ENCODE peak calls at places on chromosomes 5 and 9, in five cellular contexts. One of them, this sample, is unnamed.

GRCh38 chr9:87657190-87657589 is 68.7 kb upstream of the CTSL start:
- DNase-seq in heart left ventricle: no peak
- DNase-seq in GM12878: no peak
- DNase-seq in breast epithelium: no peak
- DNase-seq in endothelial cell of umbilical vein: peak
- DNase-seq in this sample: no peak

GRCh38 chr5:27437594-27438200 is 399.3 kb upstream of the CDH9 start:
- DNase-seq in heart left ventricle: no peak
- DNase-seq in GM12878: no peak
- DNase-seq in breast epithelium: no peak
- DNase-seq in endothelial cell of umbilical vein: no peak
- DNase-seq in this sample: no peak

GRCh38 chr5:68460147-68460760 is 244.7 kb downstream of the PIK3R1 start:
- DNase-seq in heart left ventricle: no peak
- DNase-seq in GM12878: no peak
- DNase-seq in breast epithelium: no peak
- DNase-seq in endothelial cell of umbilical vein: peak
- DNase-seq in this sample: peak

GRCh38 chr9:3215658-3216057 is 310.1 kb downstream of the RFX3 start:
- DNase-seq in heart left ventricle: no peak
- DNase-seq in GM12878: no peak
- DNase-seq in breast epithelium: no peak
- DNase-seq in endothelial cell of umbilical vein: no peak
- DNase-seq in this sample: no peak

GRCh38 chr9:128007566-128008138 is 26.9 kb upstream of the EEIG1 start:
- DNase-seq in heart left ventricle: peak
- DNase-seq in GM12878: peak
- DNase-seq in breast epithelium: no peak
- DNase-seq in endothelial cell of umbilical vein: peak
- DNase-seq in this sample: peak

GRCh38 chr9:76716270-76716669 is 48.0 kb upstream of the PCA3 start:
- DNase-seq in heart left ventricle: no peak
- DNase-seq in GM12878: no peak
- DNase-seq in breast epithelium: no peak
- DNase-seq in endothelial cell of umbilical vein: no peak
- DNase-seq in this sample: no peak

GRCh38 chr9:134177624-134178393 is 13.4 kb upstream of the RNU6ATAC start:
- DNase-seq in heart left ventricle: peak
- DNase-seq in GM12878: no peak
- DNase-seq in breast epithelium: no peak
- DNase-seq in endothelial cell of umbilical vein: no peak
- DNase-seq in this sample: no peak

GRCh38 chr5:52999357-52999949 is 10.3 kb downstream of the ITGA2 start:
- DNase-seq in heart left ventricle: no peak
- DNase-seq in GM12878: no peak
- DNase-seq in breast epithelium: no peak
- DNase-seq in endothelial cell of umbilical vein: no peak
- DNase-seq in this sample: no peak

GRCh38 chr9:3180696-3181048 is 336.8 kb upstream of the PUM3 start:
- DNase-seq in heart left ventricle: no peak
- DNase-seq in GM12878: no peak
- DNase-seq in breast epithelium: no peak
- DNase-seq in endothelial cell of umbilical vein: no peak
- DNase-seq in this sample: no peak

GRCh38 chr9:118215544-118215943 is 511.3 kb downstream of the TLR4 start:
- DNase-seq in heart left ventricle: no peak
- DNase-seq in GM12878: no peak
- DNase-seq in breast epithelium: no peak
- DNase-seq in endothelial cell of umbilical vein: no peak
- DNase-seq in this sample: no peak

GRCh38 chr9:89619739-89620138 is 14.9 kb downstream of the GADD45G start:
- DNase-seq in heart left ventricle: no peak
- DNase-seq in GM12878: no peak
- DNase-seq in breast epithelium: no peak
- DNase-seq in endothelial cell of umbilical vein: no peak
- DNase-seq in this sample: no peak

GRCh38 chr5:130111723-130112122 is 207.5 kb downstream of the CHSY3 start:
- DNase-seq in heart left ventricle: no peak
- DNase-seq in GM12878: no peak
- DNase-seq in breast epithelium: no peak
- DNase-seq in endothelial cell of umbilical vein: no peak
- DNase-seq in this sample: no peak

GRCh38 chr5:88060194-88060593 is 208.5 kb downstream of the TMEM161B start:
- DNase-seq in heart left ventricle: no peak
- DNase-seq in GM12878: no peak
- DNase-seq in breast epithelium: no peak
- DNase-seq in endothelial cell of umbilical vein: no peak
- DNase-seq in this sample: peak

GRCh38 chr5:149060325-149060724 is 2.5 kb downstream of the SH3TC2 start:
- DNase-seq in heart left ventricle: peak
- DNase-seq in GM12878: no peak
- DNase-seq in breast epithelium: no peak
- DNase-seq in endothelial cell of umbilical vein: peak
- DNase-seq in this sample: peak

GRCh38 chr5:172868436-172868923 is 34.4 kb downstream of the ERGIC1 start:
- DNase-seq in heart left ventricle: no peak
- DNase-seq in GM12878: no peak
- DNase-seq in breast epithelium: no peak
- DNase-seq in endothelial cell of umbilical vein: peak
- DNase-seq in this sample: no peak

GRCh38 chr5:148846930-148847329 is 20.5 kb downstream of the ADRB2 start:
- DNase-seq in heart left ventricle: no peak
- DNase-seq in GM12878: no peak
- DNase-seq in breast epithelium: no peak
- DNase-seq in endothelial cell of umbilical vein: no peak
- DNase-seq in this sample: no peak

GRCh38 chr5:25568989-25569625 is 924.3 kb upstream of the CDH10 start:
- DNase-seq in heart left ventricle: no peak
- DNase-seq in GM12878: no peak
- DNase-seq in breast epithelium: no peak
- DNase-seq in endothelial cell of umbilical vein: no peak
- DNase-seq in this sample: peak

GRCh38 chr5:154783774-154784460 is 28.7 kb downstream of the LARP1 start:
- DNase-seq in heart left ventricle: peak
- DNase-seq in GM12878: peak
- DNase-seq in breast epithelium: no peak
- DNase-seq in endothelial cell of umbilical vein: no peak
- DNase-seq in this sample: peak

GRCh38 chr5:169494383-169495251 is 89.0 kb upstream of the SPDL1 start:
- DNase-seq in heart left ventricle: no peak
- DNase-seq in GM12878: no peak
- DNase-seq in breast epithelium: no peak
- DNase-seq in endothelial cell of umbilical vein: peak
- DNase-seq in this sample: no peak

GRCh38 chr5:179212870-179213269 is 132.4 kb downstream of the ADAMTS2 start:
- DNase-seq in heart left ventricle: no peak
- DNase-seq in GM12878: no peak
- DNase-seq in breast epithelium: no peak
- DNase-seq in endothelial cell of umbilical vein: no peak
- DNase-seq in this sample: peak

GRCh38 chr9:4585135-4585534 is 77.0 kb upstream of the PLPP6 start:
- DNase-seq in heart left ventricle: no peak
- DNase-seq in GM12878: no peak
- DNase-seq in breast epithelium: no peak
- DNase-seq in endothelial cell of umbilical vein: no peak
- DNase-seq in this sample: peak

GRCh38 chr9:119453490-119453911 is 84.3 kb upstream of the BRINP1 start:
- DNase-seq in heart left ventricle: no peak
- DNase-seq in GM12878: no peak
- DNase-seq in breast epithelium: no peak
- DNase-seq in endothelial cell of umbilical vein: no peak
- DNase-seq in this sample: no peak

GRCh38 chr9:94860678-94861588 is 134.4 kb downstream of the AOPEP start:
- DNase-seq in heart left ventricle: no peak
- DNase-seq in GM12878: peak
- DNase-seq in breast epithelium: no peak
- DNase-seq in endothelial cell of umbilical vein: no peak
- DNase-seq in this sample: peak

GRCh38 chr5:399296-400281 is 43.4 kb upstream of the EXOC3 start:
- DNase-seq in heart left ventricle: peak
- DNase-seq in GM12878: peak
- DNase-seq in breast epithelium: no peak
- DNase-seq in endothelial cell of umbilical vein: peak
- DNase-seq in this sample: peak

GRCh38 chr9:30172206-30172605 is 2212.2 kb upstream of the ACO1 start:
- DNase-seq in heart left ventricle: no peak
- DNase-seq in GM12878: no peak
- DNase-seq in breast epithelium: no peak
- DNase-seq in endothelial cell of umbilical vein: no peak
- DNase-seq in this sample: no peak

GRCh38 chr5:153678617-153679329 is 188.3 kb downstream of the GRIA1 start:
- DNase-seq in heart left ventricle: peak
- DNase-seq in GM12878: no peak
- DNase-seq in breast epithelium: no peak
- DNase-seq in endothelial cell of umbilical vein: peak
- DNase-seq in this sample: no peak

GRCh38 chr5:446864-447263 is 3.9 kb downstream of the EXOC3 start:
- DNase-seq in heart left ventricle: no peak
- DNase-seq in GM12878: no peak
- DNase-seq in breast epithelium: no peak
- DNase-seq in endothelial cell of umbilical vein: peak
- DNase-seq in this sample: peak

GRCh38 chr9:135584371-135584770 is 22.8 kb downstream of the PAEP start:
- DNase-seq in heart left ventricle: no peak
- DNase-seq in GM12878: no peak
- DNase-seq in breast epithelium: no peak
- DNase-seq in endothelial cell of umbilical vein: no peak
- DNase-seq in this sample: no peak

GRCh38 chr5:142108432-142109355 is at the start of gene NDFIP1:
- DNase-seq in heart left ventricle: peak
- DNase-seq in GM12878: no peak
- DNase-seq in breast epithelium: peak
- DNase-seq in endothelial cell of umbilical vein: peak
- DNase-seq in this sample: peak

GRCh38 chr5:139859013-139859412 is 63.4 kb downstream of the PSD2 start:
- DNase-seq in heart left ventricle: no peak
- DNase-seq in GM12878: no peak
- DNase-seq in breast epithelium: no peak
- DNase-seq in endothelial cell of umbilical vein: no peak
- DNase-seq in this sample: no peak

GRCh38 chr5:172266676-172267092 is 16.9 kb downstream of the UBTD2 start:
- DNase-seq in heart left ventricle: no peak
- DNase-seq in GM12878: no peak
- DNase-seq in breast epithelium: no peak
- DNase-seq in endothelial cell of umbilical vein: no peak
- DNase-seq in this sample: no peak

GRCh38 chr5:82886911-82887310 is 190.3 kb downstream of the TMEM167A start:
- DNase-seq in heart left ventricle: no peak
- DNase-seq in GM12878: no peak
- DNase-seq in breast epithelium: no peak
- DNase-seq in endothelial cell of umbilical vein: no peak
- DNase-seq in this sample: no peak

GRCh38 chr9:72351538-72352453 is 13.2 kb downstream of the ZFAND5 start:
- DNase-seq in heart left ventricle: peak
- DNase-seq in GM12878: no peak
- DNase-seq in breast epithelium: no peak
- DNase-seq in endothelial cell of umbilical vein: peak
- DNase-seq in this sample: no peak

GRCh38 chr9:137307255-137308101 is 5.4 kb upstream of the NRARP start:
- DNase-seq in heart left ventricle: no peak
- DNase-seq in GM12878: no peak
- DNase-seq in breast epithelium: peak
- DNase-seq in endothelial cell of umbilical vein: no peak
- DNase-seq in this sample: peak
- TF ChIP-seq POLR2A in heart left ventricle: no peak
- TF ChIP-seq POLR2A in GM12878: no peak
- TF ChIP-seq POLR2A in breast epithelium: no peak
- TF ChIP-seq POLR2A in endothelial cell of umbilical vein: no peak
- TF ChIP-seq POLR2A in this sample: no peak

GRCh38 chr5:151212361-151212899 is 11.5 kb downstream of the CCDC69 start:
- DNase-seq in heart left ventricle: no peak
- DNase-seq in GM12878: peak
- DNase-seq in breast epithelium: no peak
- DNase-seq in endothelial cell of umbilical vein: no peak
- DNase-seq in this sample: no peak
- TF ChIP-seq POLR2A in heart left ventricle: no peak
- TF ChIP-seq POLR2A in GM12878: peak
- TF ChIP-seq POLR2A in breast epithelium: no peak
- TF ChIP-seq POLR2A in endothelial cell of umbilical vein: no peak
- TF ChIP-seq POLR2A in this sample: no peak

GRCh38 chr5:143614831-143615230 is 197.1 kb upstream of the HMHB1 start:
- DNase-seq in heart left ventricle: no peak
- DNase-seq in GM12878: no peak
- DNase-seq in breast epithelium: no peak
- DNase-seq in endothelial cell of umbilical vein: no peak
- DNase-seq in this sample: no peak

GRCh38 chr5:143619038-143619437 is 192.9 kb upstream of the HMHB1 start:
- DNase-seq in heart left ventricle: no peak
- DNase-seq in GM12878: no peak
- DNase-seq in breast epithelium: no peak
- DNase-seq in endothelial cell of umbilical vein: no peak
- DNase-seq in this sample: no peak

GRCh38 chr5:143613329-143613728 is 198.6 kb upstream of the HMHB1 start:
- DNase-seq in heart left ventricle: no peak
- DNase-seq in GM12878: no peak
- DNase-seq in breast epithelium: no peak
- DNase-seq in endothelial cell of umbilical vein: no peak
- DNase-seq in this sample: no peak

DNA sequence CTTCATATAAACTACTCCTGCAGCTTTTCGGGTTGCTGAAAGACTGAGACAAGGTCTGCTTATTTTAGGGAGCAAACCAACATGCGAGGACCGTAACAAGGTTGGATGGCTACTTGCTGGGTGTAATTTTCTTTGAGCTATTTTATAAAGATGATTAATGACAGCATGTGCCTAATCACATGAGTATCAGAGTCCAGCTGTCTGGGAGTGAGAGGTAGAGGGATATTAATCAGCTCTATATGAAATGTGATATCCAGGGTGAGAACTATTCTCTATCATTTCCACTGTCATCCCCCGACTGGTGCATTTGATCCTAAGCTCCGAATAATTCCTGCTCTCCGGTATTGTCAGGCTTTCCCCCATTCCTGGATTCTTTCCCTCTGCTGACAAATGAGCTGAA is 193.8 kb upstream of the HMHB1 start:
- DNase-seq in heart left ventricle: no peak
- DNase-seq in GM12878: no peak
- DNase-seq in breast epithelium: no peak
- DNase-seq in endothelial cell of umbilical vein: no peak
- DNase-seq in this sample: no peak
- TF ChIP-seq POLR2A in heart left ventricle: no peak
- TF ChIP-seq POLR2A in GM12878: no peak
- TF ChIP-seq POLR2A in breast epithelium: no peak
- TF ChIP-seq POLR2A in endothelial cell of umbilical vein: no peak
- TF ChIP-seq POLR2A in this sample: no peak

GRCh38 chr5:131423056-131423455 is 159.2 kb downstream of the CDC42SE2 start:
- DNase-seq in heart left ventricle: no peak
- DNase-seq in GM12878: no peak
- DNase-seq in breast epithelium: no peak
- DNase-seq in endothelial cell of umbilical vein: peak
- DNase-seq in this sample: peak
- TF ChIP-seq POLR2A in heart left ventricle: no peak
- TF ChIP-seq POLR2A in GM12878: no peak
- TF ChIP-seq POLR2A in breast epithelium: no peak
- TF ChIP-seq POLR2A in endothelial cell of umbilical vein: no peak
- TF ChIP-seq POLR2A in this sample: no peak

GRCh38 chr5:132293066-132293991 is 865 bp upstream of the SLC22A4 start:
- DNase-seq in heart left ventricle: peak
- DNase-seq in GM12878: no peak
- DNase-seq in breast epithelium: peak
- DNase-seq in endothelial cell of umbilical vein: peak
- DNase-seq in this sample: peak
- TF ChIP-seq POLR2A in heart left ventricle: no peak
- TF ChIP-seq POLR2A in GM12878: peak
- TF ChIP-seq POLR2A in breast epithelium: no peak
- TF ChIP-seq POLR2A in endothelial cell of umbilical vein: no peak
- TF ChIP-seq POLR2A in this sample: peak

This sample was measured in NB4.